ENCODE peak calls at places on chromosomes 16 and 17, in four cellular contexts. Y is GM12878, W is lower leg skin, U is NCI-H1694 treated with DMSO at 0.1 percent for 48 hours. X is an unnamed sample.

GRCh38 chr17:41860254-41860931 is 4.8 kb downstream of the KLHL11 start:
- DNase-seq in Y (no peak), W (no peak), U (no peak), X (no peak)

GRCh38 chr17:48051706-48052486 is 3.7 kb downstream of the NFE2L1 start:
- DNase-seq in Y (no peak), W (peak; percentile 78), U (no peak), X (no peak)

GRCh38 chr16:5056347-5056746 is 9.4 kb downstream of the C16orf89 start:
- DNase-seq in Y (no peak), W (no peak), U (no peak), X (peak; percentile 59)

GRCh38 chr16:55138298-55138697 is 185.7 kb upstream of the IRX6 start:
- DNase-seq in Y (no peak), W (no peak), U (no peak), X (no peak)

GRCh38 chr17:59846391-59847165 is 46.2 kb downstream of the TUBD1 start:
- DNase-seq in Y (peak; percentile 91), W (peak; percentile 86), U (peak; percentile 22), X (peak; percentile 31)

GRCh38 chr16:4613636-4614570 is 785 bp downstream of the UBALD1 start:
- DNase-seq in Y (no peak), W (no peak), U (no peak), X (peak; percentile 52)

GRCh38 chr16:15933781-15934180 is 15.6 kb upstream of the ABCC1 start:
- DNase-seq in Y (no peak), W (no peak), U (no peak), X (no peak)

GRCh38 chr16:79970551-79971236 is 370.2 kb upstream of the MAF start:
- DNase-seq in Y (no peak), W (peak; percentile 60), U (no peak), X (no peak)

GRCh38 chr16:1917665-1918111 is 527 bp downstream of the HS3ST6 start:
- DNase-seq in Y (no peak), W (no peak), U (no peak), X (no peak)

GRCh38 chr17:80938556-80938955 is 53.1 kb upstream of the CHMP6 start:
- DNase-seq in Y (no peak), W (no peak), U (no peak), X (peak; percentile 77)

GRCh38 chr16:82033683-82034300 is 1.3 kb upstream of the HSD17B2 start:
- DNase-seq in Y (no peak), W (no peak), U (no peak), X (no peak)

GRCh38 chr16:7456221-7456620 is 123.6 kb downstream of the RBFOX1 start:
- DNase-seq in Y (no peak), W (no peak), U (peak; percentile 10), X (no peak)

GRCh38 chr17:36936455-36936934 is 780 bp upstream of the LHX1 start:
- DNase-seq in Y (no peak), W (no peak), U (peak; percentile 24), X (no peak)

GRCh38 chr17:7336240-7337175 is at the start of gene ACAP1:
- DNase-seq in Y (no peak), W (no peak), U (no peak), X (peak; percentile 93)

X was measured in activated CD4-positive, alpha-beta memory T cell treated with anti-CD3 and anti-CD28 coated beads for 36 hours.